ENCODE peak calls at places on chromosomes 12 and 14, in seven cellular contexts. B, L, U, D, J, V and P are unnamed samples.

GRCh38 chr12:90520002-90520734 is 434.8 kb downstream of the CCER1 start:
- DNase-seq in L (no peak), V (no peak), J (no peak), B (no peak), D (no peak), U (no peak), P (no peak)

GRCh38 chr12:28222081-28222700 is 31.9 kb downstream of the CCDC91 start:
- DNase-seq in L (no peak), U (no peak), V (no peak), J (peak), D (no peak), B (no peak), P (no peak)

GRCh38 chr12:6943719-6944380 is at the start of the genes C12orf57 and RNU7-1:
- DNase-seq in U (peak), V (peak), D (peak), L (no peak), J (peak), B (peak), P (peak)

GRCh38 chr14:56482306-56482705 is 97.3 kb upstream of the TMEM260 start:
- DNase-seq in U (no peak), D (no peak), B (no peak), L (no peak), V (peak), J (no peak), P (no peak)

GRCh38 chr12:38614171-38614570 is 291.2 kb downstream of the CPNE8 start:
- DNase-seq in J (no peak), U (no peak), L (no peak), B (no peak), V (no peak), D (no peak), P (no peak)

GRCh38 chr14:36295642-36296627 is 24.5 kb downstream of the MBIP start:
- DNase-seq in U (no peak), D (no peak), V (no peak), J (no peak), B (no peak), L (no peak), P (no peak)

GRCh38 chr14:72472845-72473244 is 421.1 kb downstream of the DPF3 start:
- DNase-seq in U (no peak), B (no peak), D (no peak), J (no peak), L (no peak), V (no peak), P (no peak)

GRCh38 chr12:124861898-124862676 is 1.6 kb downstream of the SCARB1 start:
- DNase-seq in J (no peak), D (no peak), L (no peak), U (no peak), B (no peak), V (no peak), P (no peak)

GRCh38 chr14:106174206-106174605 is 647.8 kb downstream of the TMEM121 start:
- DNase-seq in D (no peak), V (no peak), L (no peak), J (no peak), U (no peak), B (no peak), P (no peak)

GRCh38 chr14:51097287-51097686 is 2.4 kb upstream of the TRIM9 start:
- DNase-seq in V (no peak), L (no peak), U (no peak), J (no peak), D (no peak), B (no peak), P (no peak)

GRCh38 chr12:67354966-67355365 is 85.8 kb downstream of the CAND1 start:
- DNase-seq in J (no peak), L (no peak), V (no peak), D (no peak), B (no peak), U (no peak), P (peak)

GRCh38 chr12:71602745-71603577 is 60.7 kb downstream of the ZFC3H1 start:
- DNase-seq in J (no peak), L (no peak), V (no peak), B (no peak), U (no peak), D (no peak), P (no peak)

GRCh38 chr14:63745858-63746425 is 18.1 kb upstream of the SGPP1 start:
- DNase-seq in L (no peak), B (no peak), U (no peak), D (no peak), V (no peak), J (no peak), P (no peak)

GRCh38 chr12:99619389-99620158 is 28.0 kb upstream of the GARIN6 start:
- DNase-seq in J (no peak), B (peak), V (peak), U (peak), L (no peak), D (no peak), P (no peak)

GRCh38 chr14:106390947-106391346 is 864.6 kb downstream of the TMEM121 start:
- DNase-seq in L (no peak), V (no peak), B (no peak), U (no peak), J (no peak), D (no peak), P (no peak)

GRCh38 chr14:69716483-69717187 is 50.3 kb upstream of the SRSF5 start:
- DNase-seq in U (peak), D (no peak), J (no peak), B (peak), L (peak), V (no peak), P (peak)

GRCh38 chr12:3747976-3748619 is 4.8 kb downstream of the CRACR2A start:
- DNase-seq in U (no peak), B (no peak), L (no peak), D (no peak), V (no peak), J (no peak), P (no peak)

GRCh38 chr12:117023998-117024960 is 74.9 kb downstream of the TESC start:
- DNase-seq in L (no peak), J (no peak), D (no peak), U (no peak), V (no peak), B (no peak), P (no peak)

GRCh38 chr14:56998728-56999127 is 188.4 kb upstream of the OTX2 start:
- DNase-seq in L (no peak), U (no peak), V (peak), J (no peak), D (no peak), B (no peak), P (no peak)

GRCh38 chr12:120264511-120265202 is 873 bp downstream of the PXN start:
- DNase-seq in V (no peak), J (no peak), U (no peak), L (peak), D (no peak), B (no peak), P (no peak)

GRCh38 chr14:77470192-77470870 is 12.4 kb downstream of the AHSA1 start:
- DNase-seq in U (no peak), V (no peak), J (no peak), D (no peak), L (no peak), B (no peak), P (no peak)

GRCh38 chr12:95182868-95183415 is 34.3 kb downstream of the FGD6 start:
- DNase-seq in V (no peak), D (no peak), L (no peak), B (peak), U (peak), J (peak), P (peak)

GRCh38 chr12:15698377-15698867 is 90.8 kb downstream of the EPS8 start:
- DNase-seq in D (no peak), J (no peak), U (peak), L (no peak), V (no peak), B (no peak), P (no peak)